ENCODE peak calls at places on chromosomes 1 and 21, in ten cellular contexts. E is suprapubic skin, Z is prostate gland, I is sigmoid colon, H is HCT116, D is transverse colon, K is GM12878, Q is GM23338, W is Panc1, M is K562. O is an unnamed sample.

GRCh38 chr1:10308001-10308400 is 90.9 kb upstream of the PGD start:
- DNase-seq in Z (no peak), E (no peak), M (no peak), W (no peak), I (no peak), H (no peak), Q (no peak), K (no peak), D (no peak), O (no peak)

GRCh38 chr1:55214214-55214902 is 806 bp downstream of the USP24 start:
- DNase-seq in M (peak), Z (peak), E (peak), D (peak), I (peak), H (no peak), K (no peak), W (no peak), Q (peak), O (peak)

GRCh38 chr1:154609398-154610380 is 1.7 kb upstream of the ADAR start:
- DNase-seq in Z (no peak), I (no peak), K (no peak), E (no peak), W (no peak), Q (peak), D (peak), M (no peak), H (peak), O (no peak)

GRCh38 chr1:3530086-3530930 is 75.8 kb downstream of the ARHGEF16 start:
- DNase-seq in Z (peak), M (no peak), I (no peak), E (no peak), Q (peak), D (peak), K (no peak), H (no peak), W (no peak), O (no peak)

GRCh38 chr1:76802094-76802493 is 65.2 kb upstream of the ST6GALNAC5 start:
- DNase-seq in M (no peak), W (no peak), Z (no peak), Q (no peak), K (no peak), I (no peak), E (no peak), H (no peak), D (no peak), O (no peak)

GRCh38 chr1:172662464-172663109 is 3.7 kb downstream of the FASLG start:
- DNase-seq in M (peak), E (no peak), Q (no peak), H (no peak), Z (peak), K (peak), I (no peak), W (no peak), D (peak), O (peak)

GRCh38 chr1:202968895-202969295 is 1.8 kb upstream of the CYB5R1 start:
- DNase-seq in D (peak), Z (no peak), E (no peak), I (peak), M (peak), Q (peak), H (peak), K (peak), W (peak), O (peak)

GRCh38 chr1:84541679-84542078 is 32.6 kb downstream of the CTBS start:
- DNase-seq in W (peak), D (no peak), Q (peak), Z (no peak), E (no peak), M (no peak), I (no peak), K (no peak), H (peak), O (no peak)

GRCh38 chr1:24735156-24735618 is 10.1 kb upstream of the CLIC4 start:
- DNase-seq in K (no peak), Q (peak), I (peak), Z (no peak), D (no peak), H (no peak), E (no peak), M (no peak), W (no peak), O (peak)

GRCh38 chr1:9294440-9294773 is 1.7 kb downstream of the SPSB1 start:
- DNase-seq in K (no peak), M (no peak), Q (no peak), D (no peak), Z (no peak), W (no peak), I (peak), H (no peak), E (no peak), O (no peak)

GRCh38 chr1:88917321-88918025 is 26.1 kb upstream of the GTF2B start:
- DNase-seq in H (no peak), K (no peak), Q (no peak), Z (no peak), W (no peak), E (no peak), I (no peak), M (no peak), D (no peak), O (no peak)

GRCh38 chr1:116988248-116988647 is 13.3 kb upstream of the CD101 start:
- DNase-seq in I (no peak), Q (no peak), H (no peak), K (no peak), W (no peak), M (no peak), D (no peak), E (no peak), Z (no peak), O (no peak)

GRCh38 chr1:119363162-119363561 is 5.4 kb upstream of the HAO2 start:
- DNase-seq in M (no peak), W (no peak), Q (no peak), I (no peak), D (no peak), E (no peak), H (no peak), Z (no peak), K (no peak), O (no peak)

GRCh38 chr1:8217011-8217711 is 100.8 kb upstream of the SLC45A1 start:
- DNase-seq in I (peak), E (no peak), K (no peak), Z (no peak), Q (peak), H (no peak), M (no peak), D (peak), W (no peak), O (peak)

GRCh38 chr1:18344755-18345154 is 136.0 kb upstream of the KLHDC7A start:
- DNase-seq in Q (no peak), E (no peak), D (no peak), W (no peak), K (no peak), I (no peak), M (no peak), H (no peak), Z (no peak), O (no peak)

GRCh38 chr1:79074975-79075374 is 68.4 kb upstream of the ADGRL4 start:
- DNase-seq in Z (no peak), W (no peak), K (no peak), I (no peak), E (no peak), M (no peak), H (no peak), Q (no peak), D (no peak), O (no peak)

GRCh38 chr21:40795313-40795712 is 51.6 kb downstream of the DSCAM start:
- DNase-seq in I (no peak), E (no peak), H (no peak), D (no peak), K (no peak), M (no peak), Z (no peak), Q (no peak), W (no peak), O (no peak)

GRCh38 chr1:218665216-218665615 is 320.1 kb downstream of the TGFB2 start:
- DNase-seq in Z (peak), E (no peak), Q (no peak), I (peak), W (no peak), K (no peak), H (no peak), D (no peak), M (no peak), O (no peak)

GRCh38 chr1:100482748-100483147 is 55.2 kb upstream of the GPR88 start:
- DNase-seq in D (no peak), E (no peak), H (no peak), Q (no peak), M (no peak), Z (no peak), W (no peak), I (no peak), K (no peak), O (no peak)

GRCh38 chr1:20149601-20150325 is 10.6 kb downstream of the PLA2G2F start:
- DNase-seq in Q (no peak), K (no peak), H (no peak), Z (no peak), M (no peak), E (peak), W (no peak), D (no peak), I (peak), O (no peak)

GRCh38 chr1:77428068-77428467 is 146.2 kb downstream of the AK5 start:
- DNase-seq in Q (no peak), M (no peak), Z (no peak), D (no peak), K (no peak), H (no peak), I (no peak), W (no peak), E (no peak), O (no peak)

GRCh38 chr1:109388884-109389637 is 8.7 kb downstream of the SORT1 start:
- DNase-seq in H (no peak), I (no peak), E (no peak), M (peak), K (no peak), W (no peak), Q (no peak), D (no peak), Z (no peak), O (no peak)

GRCh38 chr1:84504580-84505021 is 1.6 kb upstream of the SPATA1 start:
- DNase-seq in E (no peak), D (no peak), M (no peak), Q (no peak), I (no peak), W (no peak), K (no peak), Z (no peak), H (no peak), O (no peak)

GRCh38 chr1:211541715-211542477 is 37.1 kb downstream of the SLC30A1 start:
- DNase-seq in M (no peak), H (no peak), E (no peak), I (no peak), D (peak), K (no peak), Z (peak), W (no peak), Q (no peak), O (no peak)

GRCh38 chr1:115796897-115797296 is 28.4 kb upstream of the CASQ2 start:
- DNase-seq in M (no peak), E (no peak), D (no peak), Z (no peak), W (no peak), H (no peak), I (no peak), Q (peak), K (no peak), O (no peak)

GRCh38 chr1:181033128-181033798 is 520 bp upstream of the MR1 start:
- DNase-seq in K (peak), Z (peak), Q (no peak), W (no peak), I (peak), M (no peak), H (peak), E (no peak), D (peak), O (no peak)

GRCh38 chr1:18657436-18658179 is 27.0 kb downstream of the PAX7 start:
- DNase-seq in Z (no peak), D (no peak), I (no peak), M (no peak), K (no peak), H (no peak), W (no peak), E (no peak), Q (peak), O (no peak)

GRCh38 chr21:45270306-45270821 is 17.3 kb downstream of the POFUT2 start:
- DNase-seq in D (peak), W (no peak), Q (peak), H (no peak), I (peak), Z (no peak), E (peak), K (no peak), M (no peak), O (peak)

GRCh38 chr1:218890436-218890835 is 283.2 kb upstream of the LYPLAL1 start:
- DNase-seq in I (no peak), D (no peak), Z (no peak), H (no peak), M (no peak), K (no peak), E (no peak), Q (no peak), W (no peak), O (no peak)

GRCh38 chr1:6009120-6010040 is 17.2 kb upstream of the NPHP4 start:
- DNase-seq in W (no peak), M (no peak), K (no peak), Q (no peak), H (no peak), I (no peak), D (no peak), Z (no peak), E (no peak), O (peak)

GRCh38 chr1:45654540-45655280 is 30.9 kb upstream of the CCDC17 start:
- DNase-seq in Q (no peak), H (no peak), W (no peak), D (no peak), E (no peak), I (no peak), K (no peak), M (no peak), Z (no peak), O (no peak)

GRCh38 chr1:207844374-207844773 is 66.6 kb downstream of the CD34 start:
- DNase-seq in I (no peak), Z (no peak), M (no peak), E (no peak), H (no peak), Q (no peak), D (no peak), K (no peak), W (no peak), O (no peak)

GRCh38 chr21:42376338-42376982 is 10.1 kb upstream of the TFF1 start:
- DNase-seq in I (no peak), Q (peak), E (no peak), K (no peak), M (peak), D (peak), Z (peak), W (no peak), H (no peak), O (peak)
- TF ChIP-seq POLR2AphosphoS5 in I (no peak), Q (no peak), E (no peak), K (no peak), M (no peak), D (no peak), Z (peak), W (no peak), H (no peak), O (no peak)

DNA sequence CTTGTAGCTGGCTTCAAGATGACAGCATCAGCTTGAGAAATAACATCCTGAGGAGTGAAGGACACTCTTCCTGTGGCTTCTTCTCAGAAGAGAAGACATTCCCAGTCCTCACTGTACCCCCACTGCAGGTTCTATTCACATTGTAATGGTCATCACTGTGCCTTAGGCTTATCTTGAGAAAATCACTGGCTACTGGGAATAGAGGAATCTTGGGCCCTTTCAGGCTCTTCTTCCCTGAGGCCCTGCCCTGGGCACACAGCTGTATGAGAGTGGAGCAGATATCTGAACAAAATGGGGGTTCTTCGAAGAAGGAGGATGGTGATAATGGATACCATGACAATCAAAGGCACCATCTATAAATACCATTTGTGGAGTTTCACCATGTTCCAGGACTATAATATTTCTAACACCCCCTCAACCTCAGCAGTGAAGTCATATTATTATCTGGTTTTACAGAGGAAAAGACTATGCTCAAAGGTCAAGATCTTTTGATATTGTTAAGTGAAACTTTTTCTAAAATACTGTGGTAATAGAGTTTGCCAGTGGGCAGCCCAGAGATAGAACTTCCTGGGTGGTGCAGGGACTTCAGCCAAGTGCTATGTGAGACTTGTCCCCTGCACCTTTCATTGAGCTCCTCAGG is 143.1 kb upstream of the KCNE2 start:
- DNase-seq in M (no peak), D (no peak), I (no peak), K (no peak), W (no peak), Z (no peak), H (no peak), E (no peak), Q (no peak), O (no peak)
- H3K4me3 ChIP-seq in M (no peak), D (no peak), I (no peak), K (no peak), W (no peak), Z (no peak), H (no peak), E (no peak), Q (no peak), O (no peak)

GRCh38 chr1:94716966-94717365 is 103.2 kb upstream of the SLC44A3 start:
- DNase-seq in I (no peak), K (no peak), D (no peak), M (no peak), H (no peak), E (no peak), W (no peak), Z (no peak), Q (no peak), O (no peak)
- H3K27ac ChIP-seq in I (no peak), K (no peak), D (no peak), M (no peak), H (no peak), E (no peak), W (no peak), Z (no peak), Q (no peak), O (peak)

GRCh38 chr1:150966011-150966410 is 8.6 kb downstream of the CERS2 start:
- DNase-seq in E (no peak), I (no peak), H (no peak), K (no peak), D (no peak), Q (no peak), Z (no peak), W (no peak), M (no peak), O (peak)

GRCh38 chr1:150961756-150962155 is 12.9 kb downstream of the CERS2 start:
- DNase-seq in Z (no peak), M (no peak), W (no peak), I (no peak), H (no peak), Q (no peak), E (no peak), K (no peak), D (no peak), O (no peak)

GRCh38 chr1:150967936-150968335 is 6.7 kb downstream of the CERS2 start:
- DNase-seq in W (no peak), E (no peak), Z (no peak), M (no peak), H (no peak), I (peak), D (no peak), Q (no peak), K (no peak), O (peak)

GRCh38 chr1:150960646-150961045 is 14.0 kb downstream of the CERS2 start:
- DNase-seq in W (no peak), E (peak), K (no peak), H (no peak), I (peak), M (no peak), Z (no peak), Q (no peak), D (no peak), O (peak)

GRCh38 chr1:150963535-150964489 is 10.8 kb downstream of the CERS2 start:
- DNase-seq in I (peak), Z (no peak), W (no peak), K (no peak), E (no peak), H (no peak), M (no peak), D (no peak), Q (no peak), O (peak)
- TF ChIP-seq POLR2AphosphoS5 in I (no peak), Z (no peak), W (no peak), K (peak), E (no peak), H (no peak), M (peak), D (no peak), Q (no peak), O (peak)

DNA sequence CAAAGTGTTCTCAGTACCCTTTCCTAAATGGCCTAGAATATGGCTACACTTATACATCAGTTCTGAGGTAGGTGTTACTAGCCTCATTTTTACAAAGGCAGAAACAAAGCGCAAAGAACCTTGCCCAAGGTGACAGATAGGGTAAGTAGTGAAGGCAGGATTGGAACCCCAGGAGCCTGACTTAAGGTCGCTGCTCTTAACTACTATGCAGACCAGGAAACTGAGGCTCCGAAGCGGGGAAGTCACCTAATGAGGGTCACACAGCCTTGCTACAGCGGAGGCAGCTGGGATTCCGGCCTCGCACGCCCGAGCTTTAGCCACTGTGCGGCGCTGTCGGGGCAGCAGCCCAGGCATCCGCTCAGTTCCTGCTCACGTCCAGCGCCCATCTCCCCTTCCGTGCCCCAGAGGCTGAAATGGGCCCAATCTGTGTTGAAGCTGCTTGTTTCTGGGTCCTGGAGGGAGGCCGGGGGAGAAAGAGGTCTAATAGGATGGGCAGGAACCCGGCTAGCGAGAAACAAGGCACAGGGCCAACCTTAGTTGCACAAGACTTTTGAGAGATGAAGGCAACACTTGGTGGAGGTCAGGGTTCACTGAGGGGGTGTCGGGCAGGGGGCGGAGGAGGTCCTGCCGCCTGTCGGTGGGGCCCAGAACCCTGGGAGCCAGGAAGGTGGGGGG is 1.4 kb upstream of the FOXD2 start:
- DNase-seq in M (peak), I (peak), D (peak), E (peak), Z (peak), H (peak), Q (peak), W (peak), K (peak), O (peak)
- H3K4me3 ChIP-seq in M (peak), I (peak), D (peak), E (peak), Z (peak), H (peak), Q (peak), W (peak), K (peak), O (peak)

O was measured in spleen.